ENCODE peak calls at places on chromosomes 4 and X, in eight cellular contexts. One of them, this sample, is unnamed.

GRCh38 chrX:136328933-136329332 is 28.2 kb downstream of the ADGRG4 start:
- DNase-seq in T-helper 2 cell: no peak
- DNase-seq in NCI-H2029 treated with DMSO at 0.1 percent for 48 hours: no peak
- DNase-seq in mucosa of gallbladder: no peak
- DNase-seq in GM23248: no peak
- DNase-seq in NCI-H1105: no peak
- DNase-seq in NB4: no peak
- DNase-seq in GM03348: no peak
- DNase-seq in this sample: no peak

GRCh38 chr4:118935819-118936218 is 47.2 kb downstream of the SYNPO2 start:
- DNase-seq in NCI-H1105: no peak
- DNase-seq in NCI-H2029 treated with DMSO at 0.1 percent for 48 hours: no peak
- DNase-seq in mucosa of gallbladder: no peak
- DNase-seq in NB4: peak
- DNase-seq in GM03348: no peak
- DNase-seq in T-helper 2 cell: no peak
- DNase-seq in GM23248: no peak
- DNase-seq in this sample: peak

GRCh38 chr4:40255722-40256281 is 59.0 kb downstream of the RHOH start:
- DNase-seq in T-helper 2 cell: no peak
- DNase-seq in NB4: peak
- DNase-seq in NCI-H2029 treated with DMSO at 0.1 percent for 48 hours: no peak
- DNase-seq in NCI-H1105: no peak
- DNase-seq in GM03348: peak
- DNase-seq in mucosa of gallbladder: no peak
- DNase-seq in GM23248: peak
- DNase-seq in this sample: no peak

GRCh38 chr4:1207603-1208265 is 35.4 kb upstream of the SPON2 start:
- DNase-seq in T-helper 2 cell: no peak
- DNase-seq in mucosa of gallbladder: peak
- DNase-seq in NB4: no peak
- DNase-seq in NCI-H2029 treated with DMSO at 0.1 percent for 48 hours: no peak
- DNase-seq in GM23248: peak
- DNase-seq in GM03348: peak
- DNase-seq in NCI-H1105: no peak
- DNase-seq in this sample: no peak

GRCh38 chr4:74365761-74366160 is 816 bp downstream of the EREG start:
- DNase-seq in GM23248: peak
- DNase-seq in mucosa of gallbladder: peak
- DNase-seq in T-helper 2 cell: no peak
- DNase-seq in NB4: no peak
- DNase-seq in NCI-H1105: peak
- DNase-seq in NCI-H2029 treated with DMSO at 0.1 percent for 48 hours: peak
- DNase-seq in GM03348: no peak
- DNase-seq in this sample: no peak

GRCh38 chr4:169314906-169315305 is 44.1 kb upstream of the SH3RF1 start:
- DNase-seq in NCI-H1105: peak
- DNase-seq in NB4: no peak
- DNase-seq in GM03348: no peak
- DNase-seq in GM23248: peak
- DNase-seq in mucosa of gallbladder: peak
- DNase-seq in NCI-H2029 treated with DMSO at 0.1 percent for 48 hours: peak
- DNase-seq in T-helper 2 cell: no peak
- DNase-seq in this sample: no peak

GRCh38 chrX:119181491-119181890 is 53.9 kb upstream of the KIAA1210 start:
- DNase-seq in T-helper 2 cell: no peak
- DNase-seq in GM23248: peak
- DNase-seq in GM03348: no peak
- DNase-seq in NCI-H2029 treated with DMSO at 0.1 percent for 48 hours: no peak
- DNase-seq in NB4: peak
- DNase-seq in NCI-H1105: no peak
- DNase-seq in mucosa of gallbladder: no peak
- DNase-seq in this sample: no peak

GRCh38 chr4:112287258-112287873 is 1.7 kb upstream of the TIFA start:
- DNase-seq in NCI-H1105: no peak
- DNase-seq in mucosa of gallbladder: no peak
- DNase-seq in NCI-H2029 treated with DMSO at 0.1 percent for 48 hours: no peak
- DNase-seq in GM03348: no peak
- DNase-seq in GM23248: no peak
- DNase-seq in T-helper 2 cell: no peak
- DNase-seq in NB4: no peak
- DNase-seq in this sample: no peak

GRCh38 chr4:82799006-82799881 is 648 bp upstream of the SCD5 start:
- DNase-seq in NCI-H1105: peak
- DNase-seq in mucosa of gallbladder: no peak
- DNase-seq in GM23248: peak
- DNase-seq in NB4: no peak
- DNase-seq in T-helper 2 cell: no peak
- DNase-seq in NCI-H2029 treated with DMSO at 0.1 percent for 48 hours: no peak
- DNase-seq in GM03348: peak
- DNase-seq in this sample: no peak

GRCh38 chrX:119482497-119483480 is 14.5 kb downstream of the SLC25A5 start:
- DNase-seq in T-helper 2 cell: peak
- DNase-seq in NB4: peak
- DNase-seq in mucosa of gallbladder: peak
- DNase-seq in NCI-H1105: peak
- DNase-seq in GM03348: peak
- DNase-seq in NCI-H2029 treated with DMSO at 0.1 percent for 48 hours: peak
- DNase-seq in GM23248: peak
- DNase-seq in this sample: peak

GRCh38 chr4:185142911-185143595 is at the start of gene SLC25A4:
- DNase-seq in GM03348: peak
- DNase-seq in NCI-H2029 treated with DMSO at 0.1 percent for 48 hours: no peak
- DNase-seq in NCI-H1105: peak
- DNase-seq in T-helper 2 cell: peak
- DNase-seq in NB4: peak
- DNase-seq in GM23248: peak
- DNase-seq in mucosa of gallbladder: peak
- DNase-seq in this sample: peak

GRCh38 chr4:147362868-147363440 is 117.9 kb upstream of the EDNRA start:
- DNase-seq in mucosa of gallbladder: peak
- DNase-seq in NCI-H1105: peak
- DNase-seq in GM03348: peak
- DNase-seq in NB4: no peak
- DNase-seq in NCI-H2029 treated with DMSO at 0.1 percent for 48 hours: no peak
- DNase-seq in GM23248: no peak
- DNase-seq in T-helper 2 cell: no peak
- DNase-seq in this sample: no peak

GRCh38 chrX:51860679-51861078 is 32.7 kb upstream of the MAGED1 start:
- DNase-seq in GM03348: peak
- DNase-seq in T-helper 2 cell: no peak
- DNase-seq in NB4: peak
- DNase-seq in NCI-H2029 treated with DMSO at 0.1 percent for 48 hours: no peak
- DNase-seq in GM23248: peak
- DNase-seq in NCI-H1105: peak
- DNase-seq in mucosa of gallbladder: no peak
- DNase-seq in this sample: peak

GRCh38 chr4:118772149-118773081 is 63.5 kb downstream of the SEC24D start:
- DNase-seq in NB4: peak
- DNase-seq in NCI-H2029 treated with DMSO at 0.1 percent for 48 hours: peak
- DNase-seq in mucosa of gallbladder: no peak
- DNase-seq in T-helper 2 cell: no peak
- DNase-seq in NCI-H1105: peak
- DNase-seq in GM03348: peak
- DNase-seq in GM23248: peak
- DNase-seq in this sample: peak

GRCh38 chr4:176044589-176044951 is 21.1 kb upstream of the WDR17 start:
- DNase-seq in NCI-H1105: no peak
- DNase-seq in T-helper 2 cell: no peak
- DNase-seq in GM03348: no peak
- DNase-seq in GM23248: peak
- DNase-seq in NB4: no peak
- DNase-seq in mucosa of gallbladder: peak
- DNase-seq in NCI-H2029 treated with DMSO at 0.1 percent for 48 hours: no peak
- DNase-seq in this sample: no peak

GRCh38 chr4:7192252-7193039 is at the start of gene SORCS2:
- DNase-seq in mucosa of gallbladder: peak
- DNase-seq in GM23248: peak
- DNase-seq in T-helper 2 cell: peak
- DNase-seq in NCI-H2029 treated with DMSO at 0.1 percent for 48 hours: peak
- DNase-seq in NCI-H1105: peak
- DNase-seq in NB4: peak
- DNase-seq in GM03348: peak
- DNase-seq in this sample: peak

GRCh38 chr4:173182403-173182802 is 13.8 kb downstream of the GALNT7 start:
- DNase-seq in GM03348: peak
- DNase-seq in T-helper 2 cell: no peak
- DNase-seq in NCI-H1105: no peak
- DNase-seq in NCI-H2029 treated with DMSO at 0.1 percent for 48 hours: no peak
- DNase-seq in mucosa of gallbladder: no peak
- DNase-seq in NB4: no peak
- DNase-seq in GM23248: peak
- DNase-seq in this sample: no peak

GRCh38 chrX:154696328-154697045 is 43.1 kb upstream of the CTAG2 start:
- DNase-seq in GM23248: peak
- DNase-seq in mucosa of gallbladder: no peak
- DNase-seq in NB4: peak
- DNase-seq in T-helper 2 cell: no peak
- DNase-seq in NCI-H1105: no peak
- DNase-seq in NCI-H2029 treated with DMSO at 0.1 percent for 48 hours: no peak
- DNase-seq in GM03348: peak
- DNase-seq in this sample: no peak

GRCh38 chr4:126916626-126917140 is 716.1 kb upstream of the INTU start:
- DNase-seq in GM23248: peak
- DNase-seq in NCI-H1105: no peak
- DNase-seq in GM03348: peak
- DNase-seq in mucosa of gallbladder: no peak
- DNase-seq in NCI-H2029 treated with DMSO at 0.1 percent for 48 hours: no peak
- DNase-seq in NB4: no peak
- DNase-seq in T-helper 2 cell: no peak
- DNase-seq in this sample: no peak

GRCh38 chr4:110982486-110982885 is 359.6 kb upstream of the PITX2 start:
- DNase-seq in GM03348: peak
- DNase-seq in NB4: no peak
- DNase-seq in NCI-H1105: no peak
- DNase-seq in T-helper 2 cell: no peak
- DNase-seq in NCI-H2029 treated with DMSO at 0.1 percent for 48 hours: no peak
- DNase-seq in mucosa of gallbladder: no peak
- DNase-seq in GM23248: peak
- DNase-seq in this sample: no peak

GRCh38 chrX:83511208-83511607 is 3.1 kb downstream of the POU3F4 start:
- DNase-seq in T-helper 2 cell: no peak
- DNase-seq in GM23248: no peak
- DNase-seq in mucosa of gallbladder: no peak
- DNase-seq in GM03348: no peak
- DNase-seq in NB4: no peak
- DNase-seq in NCI-H2029 treated with DMSO at 0.1 percent for 48 hours: no peak
- DNase-seq in NCI-H1105: no peak
- DNase-seq in this sample: no peak

GRCh38 chr4:153620352-153620751 is 63.7 kb upstream of the TLR2 start:
- DNase-seq in NB4: no peak
- DNase-seq in GM03348: peak
- DNase-seq in NCI-H2029 treated with DMSO at 0.1 percent for 48 hours: no peak
- DNase-seq in GM23248: no peak
- DNase-seq in T-helper 2 cell: no peak
- DNase-seq in NCI-H1105: no peak
- DNase-seq in mucosa of gallbladder: no peak
- DNase-seq in this sample: no peak

GRCh38 chr4:188934320-188934975 is 795.2 kb downstream of the TRIML1 start:
- DNase-seq in mucosa of gallbladder: peak
- DNase-seq in GM03348: peak
- DNase-seq in NCI-H1105: no peak
- DNase-seq in NCI-H2029 treated with DMSO at 0.1 percent for 48 hours: no peak
- DNase-seq in NB4: no peak
- DNase-seq in T-helper 2 cell: no peak
- DNase-seq in GM23248: peak
- DNase-seq in this sample: no peak

GRCh38 chr4:43223820-43224219 is 331.3 kb downstream of the GRXCR1 start:
- DNase-seq in GM03348: no peak
- DNase-seq in NCI-H1105: no peak
- DNase-seq in T-helper 2 cell: no peak
- DNase-seq in GM23248: peak
- DNase-seq in NB4: no peak
- DNase-seq in mucosa of gallbladder: no peak
- DNase-seq in NCI-H2029 treated with DMSO at 0.1 percent for 48 hours: no peak
- DNase-seq in this sample: no peak